ENCODE peak calls at places on chromosomes 4 and X, in nine cellular contexts. C is lung; E is GM10248; T is amniotic epithelial cell; U is iris pigment epithelial cell; F is C1 segment of cervical spinal cord; S is adipocyte; L is effector memory CD8-positive, alpha-beta T cell; M is glomerular endothelial cell. G is an unnamed sample.

GRCh38 chr4:38868055-38868965 is 704 bp downstream of the FAM114A1 start:
- DNase-seq in E (no peak), U (peak), C (peak), F (peak), M (no peak), T (peak), L (no peak), S (peak), G (no peak)

GRCh38 chrX:110462957-110463356 is 104.3 kb downstream of the RTL9 start:
- DNase-seq in E (no peak), F (no peak), U (no peak), S (no peak), M (no peak), C (no peak), L (no peak), T (no peak), G (no peak)

GRCh38 chrX:1239681-1240142 is 27.3 kb upstream of the CRLF2 start:
- DNase-seq in F (peak), C (peak), T (no peak), E (peak), M (no peak), S (no peak), L (no peak), U (no peak), G (peak)

GRCh38 chr4:143728171-143728570 is 27.7 kb upstream of the FREM3 start:
- DNase-seq in U (peak), T (no peak), S (peak), E (no peak), C (no peak), M (no peak), L (no peak), F (no peak), G (no peak)

GRCh38 chrX:121106484-121107235 is 59.2 kb downstream of the GLUD2 start:
- DNase-seq in U (no peak), E (no peak), S (no peak), F (no peak), L (no peak), C (no peak), M (no peak), T (no peak), G (no peak)

GRCh38 chr4:81715335-81715734 is 243.6 kb upstream of the RASGEF1B start:
- DNase-seq in U (no peak), F (no peak), E (no peak), C (no peak), M (no peak), S (no peak), L (no peak), T (no peak), G (no peak)

GRCh38 chr4:21507439-21507838 is 441.1 kb downstream of the KCNIP4 start:
- DNase-seq in T (peak), M (no peak), U (peak), F (no peak), S (peak), C (no peak), L (no peak), E (no peak), G (no peak)

GRCh38 chrX:20479896-20480295 is 213.2 kb upstream of the RPS6KA3 start:
- DNase-seq in E (no peak), U (no peak), M (no peak), L (no peak), C (no peak), T (no peak), F (no peak), S (no peak), G (no peak)

GRCh38 chr4:52891743-52892142 is 29.6 kb downstream of the RASL11B start:
- DNase-seq in E (no peak), T (no peak), L (no peak), M (no peak), C (no peak), F (no peak), U (no peak), S (no peak), G (no peak)

GRCh38 chrX:989959-990510 is 222.4 kb downstream of the CRLF2 start:
- DNase-seq in S (peak), F (peak), L (peak), U (peak), C (peak), T (peak), E (peak), M (peak), G (no peak)

GRCh38 chr4:6250235-6250983 is 19.2 kb upstream of the WFS1 start:
- DNase-seq in M (peak), L (peak), C (no peak), F (peak), T (peak), U (peak), E (peak), S (peak), G (no peak)

GRCh38 chr4:152255437-152255836 is 280.5 kb downstream of the FBXW7 start:
- DNase-seq in S (no peak), U (peak), M (no peak), E (peak), C (no peak), F (no peak), T (no peak), L (peak), G (peak)

GRCh38 chr4:66577922-66578321 is 907.6 kb upstream of the EPHA5 start:
- DNase-seq in S (no peak), L (no peak), U (no peak), C (no peak), T (no peak), M (no peak), E (no peak), F (no peak), G (no peak)

GRCh38 chr4:169351860-169352259 is 81.1 kb upstream of the SH3RF1 start:
- DNase-seq in L (no peak), U (peak), E (no peak), M (no peak), T (no peak), S (no peak), F (no peak), C (no peak), G (no peak)

GRCh38 chr4:10741221-10741620 is 56.7 kb upstream of the CLNK start:
- DNase-seq in T (peak), S (no peak), L (no peak), E (no peak), M (no peak), C (no peak), U (no peak), F (no peak), G (no peak)

GRCh38 chrX:107117993-107118321 is 665 bp downstream of the RBM41 start:
- DNase-seq in C (no peak), L (no peak), F (no peak), E (peak), M (no peak), S (peak), T (no peak), U (peak), G (no peak)

GRCh38 chr4:146442801-146443200 is 78.9 kb downstream of the SLC10A7 start:
- DNase-seq in T (peak), M (no peak), U (peak), F (no peak), E (no peak), L (no peak), S (peak), C (no peak), G (no peak)

GRCh38 chrX:48573690-48574269 is 504 bp upstream of the RBM3 start:
- DNase-seq in C (peak), U (no peak), T (no peak), M (peak), E (no peak), S (no peak), F (peak), L (no peak), G (no peak)

GRCh38 chrX:115364625-115365024 is 75.1 kb downstream of the LUZP4 start:
- DNase-seq in C (no peak), E (no peak), M (no peak), S (peak), L (no peak), T (peak), F (no peak), U (peak), G (no peak)

GRCh38 chrX:47231167-47231566 is 1.6 kb upstream of the USP11 start:
- DNase-seq in L (no peak), F (no peak), E (no peak), U (no peak), S (no peak), M (no peak), C (no peak), T (no peak), G (no peak)

GRCh38 chrX:110277609-110278008 is 40.3 kb downstream of the AMMECR1 start:
- DNase-seq in E (no peak), T (no peak), M (no peak), F (no peak), C (no peak), L (no peak), U (no peak), S (no peak), G (no peak)

GRCh38 chrX:31508338-31508737 is 436.5 kb upstream of the FTHL17 start:
- DNase-seq in F (no peak), E (no peak), L (no peak), S (peak), U (peak), C (no peak), T (peak), M (no peak), G (no peak)

GRCh38 chrX:25941087-25941486 is 197.1 kb upstream of the MAGEB18 start:
- DNase-seq in F (no peak), E (no peak), C (no peak), L (no peak), S (no peak), M (no peak), U (peak), T (peak), G (no peak)

GRCh38 chr4:72383439-72383838 is 185.6 kb downstream of the ADAMTS3 start:
- DNase-seq in C (no peak), T (peak), F (no peak), L (no peak), M (no peak), S (peak), U (peak), E (no peak), G (no peak)

GRCh38 chr4:143358923-143359694 is 22.4 kb downstream of the GAB1 start:
- DNase-seq in S (no peak), T (peak), F (no peak), E (peak), M (no peak), C (peak), L (no peak), U (peak), G (peak)

GRCh38 chr4:39613093-39613656 is 25.5 kb downstream of the SMIM14 start:
- DNase-seq in M (no peak), L (no peak), T (no peak), C (no peak), S (peak), E (peak), F (no peak), U (peak), G (no peak)

GRCh38 chr4:76753814-76754213 is 144.1 kb downstream of the SOWAHB start:
- DNase-seq in E (no peak), L (no peak), U (peak), T (peak), C (no peak), S (peak), F (no peak), M (no peak), G (no peak)

GRCh38 chrX:100479329-100479728 is 69.3 kb upstream of the PCDH19 start:
- DNase-seq in M (no peak), L (no peak), F (no peak), C (no peak), T (no peak), S (no peak), U (no peak), E (no peak), G (no peak)

G was measured in activated naive CD8-positive, alpha-beta T cell treated with anti-CD3 and anti-CD28 coated beads, Interleukin-2, amount 50 U/mL, for 24 hours.